ENCODE peak calls at places on chromosomes 6 and 20, in nine cellular contexts. N is glutamatergic neuron; T is OCI-LY7; D is pancreas; P is heart left ventricle; E is sigmoid colon; S is lower lobe of right lung; W is omental fat pad; O is CD4-positive, alpha-beta T cell. I is an unnamed sample.

GRCh38 chr20:59082077-59082740 is 39.6 kb upstream of the PRELID3B start:
- DNase-seq in N (no peak), T (peak; percentile 37), D (no peak), P (no peak), E (no peak), S (no peak), W (no peak), O (no peak), I (no peak)

GRCh38 chr6:6713660-6714446 is 125.3 kb downstream of the LY86 start:
- DNase-seq in N (peak; percentile 36), T (no peak), D (no peak), P (no peak), E (peak; percentile 84), S (no peak), W (no peak), O (no peak), I (no peak)

GRCh38 chr20:44204156-44204831 is 6.3 kb downstream of the OSER1 start:
- DNase-seq in N (no peak), T (no peak), D (peak; percentile 34), P (no peak), E (no peak), S (no peak), W (no peak), O (no peak), I (no peak)

GRCh38 chr20:62775206-62775605 is 21.1 kb upstream of the MRGBP start:
- DNase-seq in N (no peak), T (no peak), D (no peak), P (no peak), E (no peak), S (no peak), W (no peak), O (no peak), I (no peak)

GRCh38 chr6:84575264-84575663 is 189.1 kb downstream of the TBX18 start:
- DNase-seq in N (no peak), T (no peak), D (no peak), P (no peak), E (no peak), S (no peak), W (no peak), O (no peak), I (no peak)

GRCh38 chr6:40930555-40930954 is 108.5 kb downstream of the UNC5CL start:
- DNase-seq in N (no peak), T (no peak), D (peak; percentile 13), P (no peak), E (no peak), S (no peak), W (no peak), O (no peak), I (no peak)

GRCh38 chr6:164882236-164882635 is 427.2 kb downstream of the C6orf118 start:
- DNase-seq in N (no peak), T (no peak), D (no peak), P (no peak), E (no peak), S (no peak), W (no peak), O (no peak), I (no peak)

GRCh38 chr20:25444556-25444955 is 37.1 kb downstream of the GINS1 start:
- DNase-seq in N (no peak), T (no peak), D (no peak), P (no peak), E (no peak), S (no peak), W (no peak), O (no peak), I (no peak)

GRCh38 chr6:86331265-86331840 is 606.0 kb upstream of the HTR1E start:
- DNase-seq in N (no peak), T (no peak), D (no peak), P (no peak), E (no peak), S (no peak), W (no peak), O (no peak), I (no peak)

GRCh38 chr20:56964886-56965285 is 301.6 kb downstream of the BMP7 start:
- DNase-seq in N (no peak), T (no peak), D (no peak), P (no peak), E (no peak), S (no peak), W (no peak), O (no peak), I (no peak)

GRCh38 chr20:555933-556332 is 12.3 kb upstream of the CSNK2A1 start:
- DNase-seq in N (no peak), T (no peak), D (no peak), P (no peak), E (no peak), S (no peak), W (no peak), O (no peak), I (no peak)

GRCh38 chr6:52231411-52232127 is 12.7 kb downstream of the IL17F start:
- DNase-seq in N (no peak), T (no peak), D (no peak), P (no peak), E (no peak), S (no peak), W (no peak), O (no peak), I (no peak)

GRCh38 chr6:143402721-143403336 is 47.7 kb downstream of the ADAT2 start:
- DNase-seq in N (no peak), T (no peak), D (no peak), P (no peak), E (no peak), S (no peak), W (no peak), O (no peak), I (no peak)

GRCh38 chr20:41133709-41134361 is 3.5 kb upstream of the PLCG1 start:
- DNase-seq in N (no peak), T (no peak), D (no peak), P (no peak), E (no peak), S (no peak), W (no peak), O (no peak), I (no peak)

GRCh38 chr6:33118525-33119123 is 42.8 kb downstream of the HLA-DPB1 start:
- DNase-seq in N (no peak), T (peak; percentile 78), D (no peak), P (no peak), E (no peak), S (no peak), W (no peak), O (no peak), I (peak; percentile 12)

GRCh38 chr6:6742535-6742934 is 154.0 kb downstream of the LY86 start:
- DNase-seq in N (no peak), T (no peak), D (no peak), P (no peak), E (no peak), S (no peak), W (no peak), O (no peak), I (no peak)

DNA sequence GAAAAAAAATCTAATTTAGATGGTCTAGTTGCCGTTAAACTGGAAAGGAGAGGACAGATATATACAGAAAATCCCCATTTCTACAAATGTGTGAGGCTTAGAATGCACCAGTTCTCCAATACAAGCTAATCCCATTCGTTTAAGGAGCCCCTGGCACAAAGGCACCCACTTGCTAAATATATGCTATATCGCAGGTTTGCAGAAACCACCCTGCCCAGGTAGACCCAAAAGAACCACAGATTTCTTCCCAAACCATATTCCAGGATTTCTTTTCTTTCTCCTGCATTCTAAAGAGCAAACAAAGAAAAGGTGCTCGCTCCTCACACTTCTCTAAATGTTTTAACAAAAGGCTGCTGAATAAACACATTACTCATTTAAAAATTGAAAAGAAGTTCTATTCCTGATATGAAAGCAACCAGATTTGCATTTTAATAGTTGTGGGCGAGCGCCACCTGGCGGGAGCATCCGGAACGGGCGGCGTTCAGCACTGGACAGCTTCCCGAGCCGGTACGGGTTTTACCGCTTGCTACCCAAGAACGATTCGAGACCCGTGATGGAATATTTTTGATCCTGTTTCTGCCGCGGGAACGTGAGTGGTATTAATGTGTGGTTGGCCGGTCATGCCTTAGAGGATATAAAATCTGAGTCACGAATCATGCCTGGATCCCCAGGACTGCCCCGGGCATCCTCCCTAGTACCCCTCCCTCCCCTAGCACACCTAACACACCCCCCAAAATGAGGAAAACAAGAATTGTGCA is 2.1 kb downstream of the PTPRT start:
- DNase-seq in N (peak; percentile 87), T (peak; percentile 49), D (peak; percentile 48), P (peak; percentile 76), E (peak; percentile 78), S (peak; percentile 73), W (peak; percentile 79), O (peak; percentile 18), I (peak; percentile 85)
- TF ChIP-seq CTCF in N (peak; percentile 99), T (peak; percentile 97), D (peak; percentile 98), P (peak; percentile 96), E (peak; percentile 59), S (peak; percentile 98), W (no peak), O (peak; percentile 77), I (peak; percentile 97)

GRCh38 chr6:19812512-19813119 is 24.6 kb upstream of the ID4 start:
- DNase-seq in N (no peak), T (peak; percentile 69), D (no peak), P (no peak), E (no peak), S (no peak), W (no peak), O (no peak), I (no peak)
- TF ChIP-seq CTCF in N (peak; percentile 69), T (peak; percentile 92), D (peak; percentile 51), P (peak; percentile 48), E (peak; percentile 13), S (peak; percentile 63), W (no peak), O (no peak), I (peak; percentile 63)

GRCh38 chr20:13492001-13492480 is 146.7 kb downstream of the TASP1 start:
- DNase-seq in N (no peak), T (no peak), D (no peak), P (no peak), E (peak; percentile 67), S (no peak), W (no peak), O (no peak), I (peak; percentile 3)
- TF ChIP-seq CTCF in N (no peak), T (no peak), D (no peak), P (no peak), E (no peak), S (no peak), W (no peak), O (no peak), I (no peak)

GRCh38 chr6:80454197-80454596 is 347.7 kb downstream of the BCKDHB start:
- DNase-seq in N (no peak), T (no peak), D (no peak), P (no peak), E (no peak), S (no peak), W (no peak), O (no peak), I (no peak)
- TF ChIP-seq CTCF in N (no peak), T (no peak), D (no peak), P (no peak), E (no peak), S (no peak), W (no peak), O (no peak), I (no peak)

GRCh38 chr6:109595998-109596397 is 95.0 kb downstream of the AK9 start:
- DNase-seq in N (no peak), T (peak; percentile 12), D (no peak), P (no peak), E (no peak), S (no peak), W (no peak), O (no peak), I (no peak)
- TF ChIP-seq CTCF in N (peak; percentile 43), T (peak; percentile 51), D (no peak), P (no peak), E (no peak), S (peak; percentile 38), W (no peak), O (peak; percentile 45), I (peak; percentile 17)

GRCh38 chr20:60694763-60695162 is 557.3 kb upstream of the CDH4 start:
- DNase-seq in N (no peak), T (no peak), D (no peak), P (no peak), E (no peak), S (no peak), W (no peak), O (no peak), I (no peak)
- TF ChIP-seq CTCF in N (no peak), T (no peak), D (no peak), P (no peak), E (no peak), S (no peak), W (no peak), O (no peak), I (no peak)